ENCODE peak calls at places on chromosomes 5 and 9, in four cellular contexts. C is heart right ventricle, Q is GM23338, T is AG04450. K is an unnamed sample.

GRCh38 chr5:136249678-136250266 is 56.8 kb upstream of the SMIM32 start:
- DNase-seq in C (peak), T (peak), Q (peak), K (peak)

GRCh38 chr5:30581198-30581925 is 612.1 kb upstream of the CDH6 start:
- DNase-seq in C (no peak), T (no peak), Q (peak), K (no peak)

GRCh38 chr9:129958771-129959170 is 84.2 kb downstream of the FNBP1 start:
- DNase-seq in T (no peak), C (no peak), Q (no peak), K (no peak)

GRCh38 chr5:65050140-65050539 is 281.4 kb downstream of the CWC27 start:
- DNase-seq in Q (no peak), C (no peak), T (no peak), K (no peak)

GRCh38 chr9:95719354-95719753 is 156.1 kb upstream of the ERCC6L2 start:
- DNase-seq in T (no peak), C (no peak), Q (no peak), K (no peak)

GRCh38 chr5:179878222-179879002 is 19.8 kb upstream of the MRNIP start:
- DNase-seq in T (no peak), C (no peak), Q (no peak), K (no peak)

GRCh38 chr5:119453045-119453383 is 717 bp downstream of the HSD17B4 start:
- DNase-seq in T (no peak), Q (no peak), C (no peak), K (no peak)

GRCh38 chr5:81132381-81132780 is 100.7 kb upstream of the CKMT2 start:
- DNase-seq in Q (no peak), C (no peak), T (no peak), K (no peak)

GRCh38 chr9:92547356-92547755 is 11.6 kb upstream of the ECM2 start:
- DNase-seq in T (no peak), C (no peak), Q (no peak), K (no peak)

GRCh38 chr9:109110326-109111014 is 9.3 kb downstream of the TMEM245 start:
- DNase-seq in C (no peak), T (no peak), Q (no peak), K (no peak)

GRCh38 chr5:138545919-138546562 is 3.0 kb upstream of the ETF1 start:
- DNase-seq in C (no peak), T (no peak), Q (no peak), K (no peak)

GRCh38 chr5:178650214-178650613 is 23.4 kb upstream of the CLK4 start:
- DNase-seq in T (no peak), C (no peak), Q (no peak), K (no peak)

GRCh38 chr9:109083141-109083540 is 36.6 kb downstream of the TMEM245 start:
- DNase-seq in T (no peak), C (no peak), Q (no peak), K (no peak)

GRCh38 chr9:76512826-76513225 is 53.8 kb downstream of the GCNT1 start:
- DNase-seq in Q (no peak), T (no peak), C (no peak), K (no peak)

GRCh38 chr9:130765135-130766030 is 69.7 kb upstream of the ABL1 start:
- DNase-seq in Q (no peak), C (no peak), T (no peak), K (no peak)

GRCh38 chr9:129173296-129174101 is 4.6 kb downstream of the IER5L start:
- DNase-seq in T (no peak), C (no peak), Q (no peak), K (no peak)

GRCh38 chr9:70049672-70050271 is 6.1 kb downstream of the MAMDC2 start:
- DNase-seq in C (peak), Q (no peak), T (no peak), K (no peak)

GRCh38 chr5:154868702-154869101 is 10.3 kb downstream of the CNOT8 start:
- DNase-seq in C (no peak), T (no peak), Q (peak), K (no peak)

GRCh38 chr5:118611332-118611945 is 376.9 kb downstream of the DTWD2 start:
- DNase-seq in C (no peak), T (no peak), Q (peak), K (peak)

GRCh38 chr5:159456261-159456660 is 126.0 kb upstream of the IL12B start:
- DNase-seq in Q (no peak), T (no peak), C (no peak), K (no peak)

GRCh38 chr5:73183491-73183891 is 10.5 kb downstream of the TMEM174 start:
- DNase-seq in C (no peak), T (no peak), Q (no peak), K (no peak)

GRCh38 chr9:106893088-106893487 is 30.1 kb downstream of the ZNF462 start:
- DNase-seq in T (no peak), Q (no peak), C (no peak), K (peak)

GRCh38 chr9:108534741-108535140 is 321.0 kb downstream of the ACTL7B start:
- DNase-seq in C (no peak), T (peak), Q (no peak), K (peak)

GRCh38 chr5:42500003-42500599 is 76.9 kb downstream of the GHR start:
- DNase-seq in Q (no peak), T (no peak), C (no peak), K (no peak)

DNA sequence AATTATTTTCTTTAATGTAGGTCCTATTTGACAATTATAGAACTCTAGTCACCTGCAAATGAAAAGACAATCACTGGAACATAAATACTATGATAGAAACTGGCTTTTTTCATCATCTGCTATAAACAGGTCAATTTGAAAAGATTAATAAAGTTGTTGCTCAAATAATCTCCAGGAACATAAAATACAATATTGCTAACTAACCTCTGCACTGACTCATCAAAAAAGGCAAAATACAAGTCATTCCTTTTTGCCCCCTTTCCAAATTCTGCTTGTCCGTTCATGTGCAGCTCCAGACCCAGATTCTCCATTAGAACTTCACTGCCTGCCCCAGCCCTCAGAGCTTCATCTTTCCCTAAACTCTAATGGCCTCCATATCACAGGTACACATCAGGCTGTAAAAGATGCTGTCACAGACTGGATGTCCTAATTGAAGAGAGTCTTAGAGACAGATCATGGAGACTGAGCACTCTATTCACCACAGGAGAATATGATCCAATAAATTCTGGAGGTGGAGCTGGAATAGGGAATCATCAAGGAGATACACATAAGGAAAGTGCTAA is 1.6 kb downstream of the DCTN4 start:
- DNase-seq in T (no peak), C (no peak), Q (no peak), K (no peak)
- H3K4me3 ChIP-seq in T (peak), C (peak), Q (peak), K (peak)

DNA sequence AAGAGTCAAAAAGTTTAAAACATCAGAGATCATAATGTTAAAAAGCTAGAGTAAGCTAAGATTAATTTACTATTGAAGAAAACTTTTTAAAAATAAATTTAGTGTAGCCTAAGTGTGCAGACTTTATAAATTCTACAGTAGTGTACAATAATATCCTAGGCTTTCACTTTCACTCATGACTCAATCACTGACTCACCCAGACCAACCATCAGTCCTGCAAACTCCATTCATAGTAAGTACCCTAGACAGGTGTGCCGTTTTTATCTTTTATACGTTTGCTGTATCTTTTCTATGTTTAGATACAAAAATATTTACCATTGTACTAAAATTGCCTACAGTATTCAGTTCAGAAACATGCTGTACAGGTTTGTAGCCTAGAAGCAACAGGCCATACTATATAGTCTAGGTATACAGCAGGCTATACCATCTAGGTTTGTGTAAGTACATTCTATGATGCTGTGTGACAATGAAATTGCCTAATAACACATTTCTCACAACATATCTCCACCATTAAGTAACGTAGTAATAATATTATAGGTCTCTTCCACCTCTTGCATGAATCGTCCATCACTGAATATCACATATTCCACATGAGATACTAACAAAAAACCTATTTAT is 59.2 kb downstream of the MEGF9 start:
- DNase-seq in C (no peak), Q (no peak), T (no peak), K (no peak)
- TF ChIP-seq CTCF in C (no peak), Q (no peak), T (no peak), K (no peak)

GRCh38 chr5:181170237-181170830 is 22.9 kb downstream of the OR2V2 start:
- DNase-seq in Q (peak), T (no peak), C (no peak), K (no peak)

GRCh38 chr5:181173420-181174342 is 26.3 kb downstream of the OR2V2 start:
- DNase-seq in T (no peak), Q (peak), C (no peak), K (peak)

GRCh38 chr5:181170996-181171395 is 23.6 kb downstream of the OR2V2 start:
- DNase-seq in Q (no peak), T (no peak), C (no peak), K (no peak)

GRCh38 chr5:181173027-181173419 is 25.6 kb downstream of the OR2V2 start:
- DNase-seq in C (no peak), Q (no peak), T (no peak), K (no peak)

GRCh38 chr5:181171782-181172181 is 24.4 kb downstream of the OR2V2 start:
- DNase-seq in C (no peak), Q (no peak), T (no peak), K (no peak)
- H3K4me3 ChIP-seq in C (no peak), Q (no peak), T (no peak), K (no peak)

DNA sequence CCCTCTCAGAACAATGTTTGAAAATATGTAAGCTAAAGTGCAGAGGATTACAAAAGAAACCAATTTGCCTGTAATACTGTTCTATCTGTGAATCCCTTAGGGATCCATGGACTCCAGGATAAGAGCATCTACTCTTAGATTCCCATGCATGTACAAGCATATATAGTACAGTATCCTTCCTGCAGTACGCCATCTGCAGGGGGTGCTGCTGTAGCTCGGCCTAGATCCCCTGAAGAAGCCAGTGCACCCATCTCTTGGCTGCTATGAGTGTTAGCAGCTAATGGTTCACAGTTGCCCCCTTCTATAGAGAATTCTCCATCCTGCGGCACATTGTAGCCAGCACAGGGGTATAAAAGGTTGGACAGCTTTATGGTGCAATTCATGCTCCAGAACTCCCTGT is 61.8 kb upstream of the SLC30A5 start:
- DNase-seq in Q (peak), C (no peak), T (no peak), K (no peak)
- TF ChIP-seq CTCF in Q (peak), C (no peak), T (no peak), K (peak)

DNA sequence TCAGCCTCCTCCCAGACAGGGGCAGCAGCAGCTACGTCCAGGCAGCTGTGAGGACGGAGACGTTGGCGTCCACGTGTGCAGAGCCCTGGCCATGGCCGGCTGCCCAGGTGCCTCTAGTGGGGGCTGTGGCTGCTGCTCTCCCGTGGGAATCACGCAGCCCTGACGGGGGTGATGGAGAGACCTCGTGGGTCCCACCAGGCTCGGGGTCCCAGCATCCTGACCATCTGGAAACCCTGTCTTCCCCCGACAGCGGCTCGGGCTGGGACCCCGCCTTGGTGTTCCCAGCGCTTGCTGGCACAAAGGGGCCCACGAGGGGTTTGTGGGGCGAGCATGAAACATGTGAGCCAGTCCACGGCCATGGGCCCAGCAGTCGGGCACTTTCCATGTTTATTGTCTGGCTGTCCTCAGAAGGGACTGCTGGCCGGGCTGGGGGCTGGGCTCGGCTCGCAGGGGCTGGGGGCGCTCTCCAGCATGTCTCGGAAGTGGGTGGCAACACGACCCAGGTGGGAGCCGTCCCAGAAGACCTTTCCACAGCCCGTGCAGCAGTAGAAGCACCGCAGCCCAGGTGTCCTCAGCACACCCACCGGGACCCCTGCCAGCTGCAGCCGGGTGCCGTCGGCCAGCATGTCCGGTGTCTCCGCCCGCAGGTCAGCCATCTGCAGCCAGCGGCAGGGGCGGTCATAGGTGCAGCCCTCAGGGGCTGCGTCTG is 4.6 kb upstream of the NRARP start:
- DNase-seq in C (no peak), T (no peak), Q (no peak), K (no peak)
- H3K4me3 ChIP-seq in C (peak), T (no peak), Q (no peak), K (no peak)

DNA sequence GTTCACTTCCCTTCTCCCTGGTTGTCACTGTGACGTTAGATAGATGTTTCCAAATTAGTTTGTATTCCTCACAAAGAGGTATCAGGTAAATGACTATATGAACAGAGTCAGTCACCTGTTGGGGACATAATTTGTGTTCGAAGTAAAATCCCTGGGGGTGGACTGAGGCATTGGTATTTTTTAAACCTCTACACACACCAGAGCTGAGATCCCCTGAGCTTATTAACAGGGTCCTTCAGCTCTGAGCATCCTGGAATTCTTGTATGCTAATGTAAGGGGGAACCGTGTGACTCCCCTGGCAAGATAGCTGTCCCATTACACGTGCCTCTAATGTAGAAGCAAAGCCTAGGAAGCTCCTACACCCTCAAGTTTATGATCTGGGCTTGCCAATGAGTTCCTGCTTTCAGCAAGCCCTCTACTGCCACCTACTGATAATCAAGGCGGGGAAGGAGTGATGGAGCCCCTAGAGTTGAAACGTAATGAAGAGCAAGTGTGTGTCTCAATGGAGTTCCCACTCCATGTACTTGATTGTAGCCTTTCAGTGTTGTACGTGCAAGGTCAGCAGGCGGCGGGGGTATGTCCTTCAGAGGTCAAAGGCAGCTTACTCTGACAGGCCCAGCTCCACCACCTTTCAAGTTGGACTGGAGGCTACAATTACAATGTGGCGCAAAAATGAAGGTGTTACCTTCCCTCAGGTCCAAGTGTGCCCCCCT is 14.4 kb downstream of the PRKACG start:
- DNase-seq in T (peak), Q (peak), C (peak), K (peak)
- TF ChIP-seq CTCF in T (peak), Q (peak), C (peak), K (peak)

DNA sequence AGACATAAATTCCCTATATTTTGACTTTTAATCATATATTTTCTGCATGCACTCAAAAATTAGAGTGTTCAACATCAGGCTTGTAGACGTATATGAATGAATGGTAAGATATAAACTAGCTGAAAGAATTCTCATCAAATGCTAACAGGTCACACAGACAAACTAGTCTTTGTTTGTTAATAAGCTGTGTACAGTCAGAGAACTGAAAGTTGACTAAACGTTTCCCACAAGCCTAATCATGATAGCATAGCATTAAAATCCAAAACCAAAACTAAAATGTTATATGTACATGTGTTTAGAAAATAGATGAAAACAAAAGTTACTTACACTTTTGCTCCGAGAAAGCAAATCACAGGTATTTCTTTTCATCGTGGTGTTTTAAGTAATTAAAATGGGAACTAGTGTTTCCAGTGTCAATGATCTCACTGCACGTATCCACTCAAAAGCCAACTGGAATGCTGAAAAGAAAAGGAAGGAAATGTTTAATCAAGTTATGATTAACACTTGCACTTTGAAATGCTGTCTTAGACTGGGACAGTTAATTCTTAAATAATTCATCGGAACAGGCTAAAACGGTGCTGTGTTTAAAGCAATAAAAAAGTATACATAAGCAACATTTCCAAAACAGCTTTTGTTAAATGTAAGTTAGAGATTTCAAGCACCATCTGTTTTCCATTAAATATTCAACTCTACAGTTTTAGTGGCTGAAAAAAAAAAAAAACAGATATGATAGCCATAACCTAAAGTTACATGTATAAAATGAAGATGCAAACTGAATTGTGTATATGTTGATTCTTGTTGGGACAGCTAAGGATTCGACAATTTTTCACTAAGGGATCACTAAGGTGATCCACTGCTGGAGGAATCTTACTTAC is 291.9 kb upstream of the PDE4D start:
- DNase-seq in T (no peak), C (no peak), Q (no peak), K (no peak)
- H3K4me3 ChIP-seq in T (no peak), C (no peak), Q (no peak), K (no peak)

GRCh38 chr9:34591091-34591910 is 1.8 kb upstream of the CNTFR start:
- DNase-seq in T (peak), C (peak), Q (peak), K (no peak)

GRCh38 chr9:34594177-34594576 is 4.7 kb upstream of the CNTFR start:
- DNase-seq in Q (no peak), T (no peak), C (no peak), K (no peak)

GRCh38 chr9:34592895-34593601 is 3.5 kb upstream of the CNTFR start:
- DNase-seq in T (no peak), Q (peak), C (peak), K (no peak)

GRCh38 chr9:34590376-34591090 is 1.0 kb upstream of the CNTFR start:
- DNase-seq in T (no peak), Q (peak), C (no peak), K (no peak)

GRCh38 chr9:34591911-34592866 is 2.7 kb upstream of the CNTFR start:
- DNase-seq in C (no peak), Q (no peak), T (no peak), K (no peak)
- TF ChIP-seq CTCF in C (no peak), Q (no peak), T (no peak), K (no peak)

DNA sequence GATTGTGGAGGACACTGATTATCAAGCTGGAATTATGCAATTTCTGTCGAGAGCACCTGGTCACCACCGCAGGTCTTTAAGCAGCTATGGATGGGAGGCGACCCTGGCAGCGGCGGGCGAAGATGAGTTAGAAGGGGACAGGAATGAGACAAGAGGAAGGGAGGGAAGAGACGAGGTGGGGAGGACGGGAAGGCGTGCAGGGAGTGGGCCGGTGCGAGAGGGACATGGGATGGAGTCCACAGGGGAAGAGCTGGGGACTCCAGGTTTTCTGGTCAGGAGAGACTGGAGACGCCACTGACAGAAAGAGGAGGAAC is 192.3 kb downstream of the MELK start:
- DNase-seq in T (no peak), C (no peak), Q (no peak), K (no peak)
- H3K4me3 ChIP-seq in T (no peak), C (no peak), Q (peak), K (no peak)

K was measured in HFF-Myc.